ENCODE peak calls at places on chromosomes 5 and 9, in five cellular contexts. S is activated T-cell treated with anti-CD3 and anti-CD28 coated beads, Interleukin-2, amount 50 U/mL, for 72 hours; I is HTR-8/SVneo; G is NCI-H1092; M is activated CD4-positive, alpha-beta T cell treated with anti-CD3 and anti-CD28 coated beads for 24 hours. A is an unnamed sample.

GRCh38 chr5:75611324-75612210 is at the start of gene ANKDD1B:
- DNase-seq in S (no peak), I (no peak), G (no peak), M (no peak), A (peak)

GRCh38 chr5:93279292-93279974 is 301.6 kb downstream of the NR2F1-AS1 start:
- DNase-seq in S (no peak), I (no peak), G (no peak), M (no peak), A (no peak)

GRCh38 chr5:119578937-119579336 is 50.4 kb upstream of the FAM170A start:
- DNase-seq in S (no peak), I (no peak), G (no peak), M (no peak), A (no peak)

GRCh38 chr5:112636751-112637150 is 100.9 kb upstream of the APC start:
- DNase-seq in S (no peak), I (no peak), G (no peak), M (no peak), A (no peak)

GRCh38 chr5:159873680-159874079 is 42.6 kb upstream of the ADRA1B start:
- DNase-seq in S (no peak), I (peak), G (no peak), M (no peak), A (no peak)

GRCh38 chr5:36696059-36696673 is 89.8 kb downstream of the SLC1A3 start:
- DNase-seq in S (peak), I (peak), G (no peak), M (no peak), A (peak)

GRCh38 chr9:84235516-84235915 is 105.0 kb downstream of the SLC28A3 start:
- DNase-seq in S (no peak), I (no peak), G (no peak), M (no peak), A (no peak)

GRCh38 chr5:131209175-131209505 is 38.4 kb downstream of the LYRM7 start:
- DNase-seq in S (no peak), I (no peak), G (no peak), M (no peak), A (no peak)